ENCODE peak calls at places on chromosomes 12 and 14, in five cellular contexts. N is adrenal gland, S is GM23338, I is fibroblast of lung, B is suprapubic skin. F is an unnamed sample.
A peak's percentile ranks its signal among the peaks of the same experiment; 100 is the strongest.

GRCh38 chr12:20125259-20125919 is 242.9 kb upstream of the PDE3A start:
- DNase-seq in N (no peak), S (no peak), I (peak; percentile 9), B (no peak), F (no peak)

GRCh38 chr14:34665785-34666425 is 36.0 kb upstream of the SNX6 start:
- DNase-seq in N (peak; percentile 79), S (no peak), I (peak; percentile 94), B (no peak), F (peak; percentile 57)

GRCh38 chr12:42691991-42692557 is 102.5 kb upstream of the PRICKLE1 start:
- DNase-seq in N (peak; percentile 13), S (peak; percentile 2), I (peak; percentile 19), B (no peak), F (no peak)

GRCh38 chr14:50804181-50804721 is 26.7 kb downstream of the NIN start:
- DNase-seq in N (no peak), S (no peak), I (peak; percentile 88), B (no peak), F (no peak)

GRCh38 chr14:30786701-30787100 is 87.7 kb upstream of the COCH start:
- DNase-seq in N (no peak), S (no peak), I (no peak), B (no peak), F (no peak)

GRCh38 chr12:46357438-46358324 is 14.9 kb downstream of the SLC38A2 start:
- DNase-seq in N (no peak), S (peak; percentile 39), I (peak; percentile 68), B (no peak), F (no peak)

GRCh38 chr12:38872181-38872580 is 33.2 kb downstream of the CPNE8 start:
- DNase-seq in N (no peak), S (no peak), I (no peak), B (no peak), F (no peak)

GRCh38 chr12:107545737-107546363 is 139.7 kb upstream of the PWP1 start:
- DNase-seq in N (no peak), S (no peak), I (no peak), B (no peak), F (no peak)

GRCh38 chr14:92651793-92652382 is 96.5 kb downstream of the LGMN start:
- DNase-seq in N (peak; percentile 53), S (no peak), I (no peak), B (no peak), F (peak; percentile 47)

GRCh38 chr14:102262894-102263462 is 42.0 kb downstream of the MOK start:
- DNase-seq in N (no peak), S (peak; percentile 46), I (peak; percentile 72), B (no peak), F (no peak)

GRCh38 chr12:113040722-113041168 is 15.8 kb upstream of the DTX1 start:
- DNase-seq in N (peak; percentile 72), S (no peak), I (peak; percentile 47), B (peak; percentile 86), F (peak; percentile 37)

GRCh38 chr12:77118696-77119095 is 53.3 kb upstream of the E2F7 start:
- DNase-seq in N (no peak), S (no peak), I (peak; percentile 62), B (no peak), F (no peak)

GRCh38 chr12:26832817-26833691 is at the start of gene ITPR2:
- DNase-seq in N (peak; percentile 97), S (peak; percentile 97), I (peak; percentile 88), B (peak; percentile 97), F (peak; percentile 96)

GRCh38 chr14:20428802-20429201 is 7.2 kb downstream of the KLHL33 start:
- DNase-seq in N (no peak), S (no peak), I (no peak), B (no peak), F (no peak)

DNA sequence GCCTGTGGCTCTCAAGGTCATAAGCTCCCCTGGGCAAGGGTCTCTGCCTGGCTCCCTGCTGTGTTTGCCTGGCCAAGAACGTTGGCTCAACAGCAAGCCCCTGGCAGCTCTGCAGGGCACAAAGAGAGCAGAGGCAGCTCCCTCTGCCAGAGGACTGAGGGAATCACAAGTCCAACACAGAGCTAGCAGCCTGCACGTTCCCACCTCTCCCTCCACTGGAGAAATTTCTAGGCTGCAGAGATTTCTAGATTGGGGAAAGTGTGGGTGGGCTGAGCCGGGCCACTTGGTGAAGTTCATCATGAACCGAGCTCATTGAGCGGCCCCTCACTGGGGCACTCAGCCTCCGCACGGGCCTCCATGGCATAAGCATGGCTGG is 19.8 kb downstream of the ZFYVE21 start:
- DNase-seq in N (no peak), S (no peak), I (no peak), B (peak; percentile 51), F (no peak)
- H3K27ac ChIP-seq in N (no peak overlapping the region), S (no peak overlapping the region), I (no peak overlapping the region), B (peak overlapping the region; percentile 78), F (peak overlapping the region; percentile 34)

DNA sequence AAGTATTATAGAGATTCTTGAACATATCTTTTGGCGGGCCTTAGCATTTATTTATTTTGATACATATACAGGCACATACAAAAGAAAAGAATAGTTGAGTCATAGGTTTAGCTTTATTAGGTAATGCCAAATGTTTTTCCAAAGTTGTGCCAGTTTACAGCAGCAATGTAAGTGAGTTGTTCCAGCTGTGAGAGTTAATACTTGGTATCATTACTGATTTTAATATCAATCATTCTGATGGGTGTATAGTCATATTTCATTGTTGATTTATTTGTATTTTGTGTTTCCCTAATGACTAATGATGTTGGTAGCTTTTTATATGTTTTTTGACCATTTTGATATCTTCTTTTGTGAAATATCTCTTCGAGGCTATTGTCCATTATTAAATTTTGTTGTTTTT is 122.4 kb downstream of the MIPOL1 start:
- DNase-seq in N (no peak), S (no peak), I (no peak), B (no peak), F (no peak)
- H3K27ac ChIP-seq in N (no peak overlapping the region), S (no peak overlapping the region), I (no peak overlapping the region), B (no peak overlapping the region), F (no peak overlapping the region)

GRCh38 chr12:109880049-109880931 is at the start of gene GLTP:
- DNase-seq in N (peak; percentile 87), S (peak; percentile 95), I (peak; percentile 65), B (peak; percentile 83), F (peak; percentile 89)

GRCh38 chr12:109879332-109880048 is 851 bp downstream of the GLTP start:
- DNase-seq in N (no peak), S (peak; percentile 42), I (no peak), B (no peak), F (no peak)

GRCh38 chr12:109878247-109878625 is 2.1 kb downstream of the GLTP start:
- DNase-seq in N (no peak), S (no peak), I (no peak), B (no peak), F (no peak)

GRCh38 chr12:109877504-109878246 is 2.7 kb downstream of the GLTP start:
- DNase-seq in N (no peak), S (no peak), I (no peak), B (no peak), F (no peak)

GRCh38 chr12:109878749-109879148 is 1.6 kb downstream of the GLTP start:
- DNase-seq in N (no peak), S (no peak), I (no peak), B (no peak), F (no peak)
- H3K27ac ChIP-seq in N (no peak overlapping the region), S (no peak overlapping the region), I (no peak overlapping the region), B (peak overlapping the region; percentile 90), F (no peak overlapping the region)

GRCh38 chr12:31300341-31300740 is 25.6 kb downstream of the SINHCAF start:
- DNase-seq in N (no peak), S (no peak), I (no peak), B (no peak), F (no peak)

GRCh38 chr12:31301311-31301710 is 24.6 kb downstream of the SINHCAF start:
- DNase-seq in N (no peak), S (no peak), I (no peak), B (no peak), F (no peak)

GRCh38 chr12:31300783-31301182 is 25.2 kb downstream of the SINHCAF start:
- DNase-seq in N (no peak), S (no peak), I (no peak), B (no peak), F (no peak)

GRCh38 chr12:31306871-31307270 is 19.1 kb downstream of the SINHCAF start:
- DNase-seq in N (no peak), S (no peak), I (no peak), B (no peak), F (no peak)

GRCh38 chr12:31303466-31303865 is 22.5 kb downstream of the SINHCAF start:
- DNase-seq in N (no peak), S (no peak), I (no peak), B (no peak), F (no peak)
- H3K27ac ChIP-seq in N (no peak overlapping the region), S (peak overlapping the region; percentile 65), I (no peak overlapping the region), B (no peak overlapping the region), F (no peak overlapping the region)